ENCODE peak calls at places on chromosomes 12 and 14, in eight cellular contexts. One of them, this sample, is unnamed. For H3K36me3 and H3K4me1, the result is how much of the 10 kb centered on the place peaks cover.

GRCh38 chr14:73719791-73720190 is 5.6 kb upstream of the PNMA1 start:
- DNase-seq in fibroblast of lung: no peak
- DNase-seq in lower lobe of right lung: no peak
- DNase-seq in body of pancreas: no peak
- DNase-seq in OCI-LY7: no peak
- DNase-seq in stomach: no peak
- DNase-seq in astrocyte: no peak
- DNase-seq in sigmoid colon: no peak
- DNase-seq in this sample: no peak

GRCh38 chr14:105877645-105878044 is 351.3 kb downstream of the TMEM121 start:
- DNase-seq in stomach: peak
- DNase-seq in astrocyte: no peak
- DNase-seq in sigmoid colon: no peak
- DNase-seq in body of pancreas: no peak
- DNase-seq in fibroblast of lung: no peak
- DNase-seq in lower lobe of right lung: peak
- DNase-seq in OCI-LY7: no peak
- DNase-seq in this sample: no peak

GRCh38 chr12:90481748-90482147 is 473.2 kb downstream of the CCER1 start:
- DNase-seq in sigmoid colon: no peak
- DNase-seq in body of pancreas: no peak
- DNase-seq in astrocyte: no peak
- DNase-seq in OCI-LY7: no peak
- DNase-seq in lower lobe of right lung: no peak
- DNase-seq in fibroblast of lung: no peak
- DNase-seq in stomach: no peak
- DNase-seq in this sample: no peak

GRCh38 chr12:130288201-130288600 is 49.5 kb upstream of the PIWIL1 start:
- DNase-seq in fibroblast of lung: no peak
- DNase-seq in stomach: no peak
- DNase-seq in lower lobe of right lung: no peak
- DNase-seq in sigmoid colon: no peak
- DNase-seq in body of pancreas: no peak
- DNase-seq in OCI-LY7: no peak
- DNase-seq in astrocyte: no peak
- DNase-seq in this sample: no peak

GRCh38 chr12:27996761-27997160 is 24.2 kb upstream of the PTHLH start:
- DNase-seq in astrocyte: no peak
- DNase-seq in body of pancreas: no peak
- DNase-seq in OCI-LY7: no peak
- DNase-seq in fibroblast of lung: no peak
- DNase-seq in stomach: no peak
- DNase-seq in sigmoid colon: no peak
- DNase-seq in lower lobe of right lung: no peak
- DNase-seq in this sample: no peak

GRCh38 chr12:132596016-132596415 is 14.4 kb downstream of the LRCOL1 start:
- DNase-seq in astrocyte: peak
- DNase-seq in stomach: no peak
- DNase-seq in fibroblast of lung: peak
- DNase-seq in OCI-LY7: no peak
- DNase-seq in lower lobe of right lung: no peak
- DNase-seq in sigmoid colon: no peak
- DNase-seq in body of pancreas: no peak
- DNase-seq in this sample: no peak

GRCh38 chr14:91063119-91063518 is 2.7 kb upstream of the RPS6KA5 start:
- DNase-seq in lower lobe of right lung: no peak
- DNase-seq in astrocyte: no peak
- DNase-seq in stomach: no peak
- DNase-seq in fibroblast of lung: no peak
- DNase-seq in OCI-LY7: peak
- DNase-seq in body of pancreas: no peak
- DNase-seq in sigmoid colon: no peak
- DNase-seq in this sample: no peak

GRCh38 chr12:132438139-132438700 is 51.7 kb upstream of the FBRSL1 start:
- DNase-seq in lower lobe of right lung: no peak
- DNase-seq in fibroblast of lung: no peak
- DNase-seq in stomach: no peak
- DNase-seq in OCI-LY7: no peak
- DNase-seq in sigmoid colon: no peak
- DNase-seq in astrocyte: no peak
- DNase-seq in body of pancreas: no peak
- DNase-seq in this sample: no peak

GRCh38 chr12:13539051-13539450 is 342.5 kb downstream of the EMP1 start:
- DNase-seq in body of pancreas: no peak
- DNase-seq in lower lobe of right lung: no peak
- DNase-seq in stomach: no peak
- DNase-seq in sigmoid colon: no peak
- DNase-seq in OCI-LY7: no peak
- DNase-seq in fibroblast of lung: no peak
- DNase-seq in astrocyte: no peak
- DNase-seq in this sample: no peak

GRCh38 chr12:131736807-131737484 is 26.1 kb downstream of the SFSWAP start:
- DNase-seq in lower lobe of right lung: peak
- DNase-seq in OCI-LY7: no peak
- DNase-seq in sigmoid colon: no peak
- DNase-seq in body of pancreas: no peak
- DNase-seq in stomach: no peak
- DNase-seq in fibroblast of lung: peak
- DNase-seq in astrocyte: peak
- DNase-seq in this sample: no peak

GRCh38 chr12:10052111-10052913 is 21.8 kb downstream of the CLEC9A start:
- DNase-seq in lower lobe of right lung: no peak
- DNase-seq in fibroblast of lung: no peak
- DNase-seq in sigmoid colon: no peak
- DNase-seq in body of pancreas: no peak
- DNase-seq in OCI-LY7: no peak
- DNase-seq in astrocyte: no peak
- DNase-seq in stomach: no peak
- DNase-seq in this sample: no peak

GRCh38 chr12:92779902-92780301 is 77.1 kb downstream of the PLEKHG7 start:
- DNase-seq in sigmoid colon: no peak
- DNase-seq in astrocyte: no peak
- DNase-seq in body of pancreas: no peak
- DNase-seq in lower lobe of right lung: no peak
- DNase-seq in fibroblast of lung: no peak
- DNase-seq in stomach: no peak
- DNase-seq in OCI-LY7: no peak
- DNase-seq in this sample: no peak

GRCh38 chr12:77855548-77855947 is 24.9 kb downstream of the NAV3 start:
- DNase-seq in stomach: no peak
- DNase-seq in fibroblast of lung: peak
- DNase-seq in lower lobe of right lung: no peak
- DNase-seq in astrocyte: peak
- DNase-seq in sigmoid colon: no peak
- DNase-seq in OCI-LY7: no peak
- DNase-seq in body of pancreas: no peak
- DNase-seq in this sample: no peak

GRCh38 chr12:27260746-27261145 is 16.7 kb downstream of the STK38L start:
- DNase-seq in astrocyte: no peak
- DNase-seq in body of pancreas: no peak
- DNase-seq in OCI-LY7: no peak
- DNase-seq in fibroblast of lung: peak
- DNase-seq in stomach: no peak
- DNase-seq in lower lobe of right lung: no peak
- DNase-seq in sigmoid colon: no peak
- DNase-seq in this sample: no peak

GRCh38 chr12:47509398-47509851 is 196.4 kb downstream of the RPAP3 start:
- DNase-seq in stomach: no peak
- DNase-seq in OCI-LY7: no peak
- DNase-seq in body of pancreas: no peak
- DNase-seq in fibroblast of lung: peak
- DNase-seq in sigmoid colon: no peak
- DNase-seq in lower lobe of right lung: no peak
- DNase-seq in astrocyte: peak
- DNase-seq in this sample: no peak

GRCh38 chr12:81021834-81022233 is 56.0 kb upstream of the ACSS3 start:
- DNase-seq in OCI-LY7: no peak
- DNase-seq in fibroblast of lung: peak
- DNase-seq in body of pancreas: no peak
- DNase-seq in sigmoid colon: no peak
- DNase-seq in astrocyte: peak
- DNase-seq in stomach: no peak
- DNase-seq in lower lobe of right lung: no peak
- DNase-seq in this sample: no peak

GRCh38 chr12:12265571-12266388 is 1.1 kb downstream of the LRP6 start:
- DNase-seq in lower lobe of right lung: no peak
- DNase-seq in sigmoid colon: no peak
- DNase-seq in fibroblast of lung: peak
- DNase-seq in OCI-LY7: peak
- DNase-seq in body of pancreas: peak
- DNase-seq in astrocyte: peak
- DNase-seq in stomach: no peak
- DNase-seq in this sample: no peak

GRCh38 chr14:67517083-67517482 is 16.0 kb upstream of the PLEKHH1 start:
- DNase-seq in fibroblast of lung: peak
- DNase-seq in sigmoid colon: peak
- DNase-seq in stomach: peak
- DNase-seq in body of pancreas: peak
- DNase-seq in OCI-LY7: no peak
- DNase-seq in lower lobe of right lung: no peak
- DNase-seq in astrocyte: peak
- DNase-seq in this sample: no peak

GRCh38 chr14:106821119-106821518 is 1294.7 kb downstream of the TMEM121 start:
- DNase-seq in astrocyte: no peak
- DNase-seq in stomach: no peak
- DNase-seq in fibroblast of lung: no peak
- DNase-seq in body of pancreas: no peak
- DNase-seq in lower lobe of right lung: no peak
- DNase-seq in OCI-LY7: peak
- DNase-seq in sigmoid colon: no peak
- DNase-seq in this sample: no peak

GRCh38 chr12:105069936-105070702 is 14.1 kb downstream of the ALDH1L2 start:
- DNase-seq in body of pancreas: no peak
- DNase-seq in sigmoid colon: no peak
- DNase-seq in OCI-LY7: peak
- DNase-seq in stomach: no peak
- DNase-seq in fibroblast of lung: no peak
- DNase-seq in astrocyte: no peak
- DNase-seq in lower lobe of right lung: no peak
- DNase-seq in this sample: no peak

DNA sequence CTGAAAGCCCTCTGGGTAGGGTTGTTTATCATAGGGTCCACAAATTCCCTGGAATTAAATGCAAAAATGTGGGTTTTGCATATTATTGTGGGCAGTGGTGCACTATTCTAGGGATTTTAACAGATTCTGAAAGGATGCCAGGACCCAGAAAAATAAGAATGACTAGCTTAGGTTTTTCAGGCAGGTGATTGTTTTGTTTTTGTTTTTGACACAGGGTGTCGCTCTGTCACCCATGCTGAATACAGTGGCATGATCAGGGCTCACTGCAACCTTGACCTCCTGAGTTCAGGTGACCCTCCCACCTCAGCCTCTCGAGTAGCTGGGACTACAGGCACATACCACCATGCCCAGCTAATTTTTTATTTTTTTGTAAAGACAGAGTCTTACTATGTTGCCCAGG is 19.2 kb downstream of the GALNT6 start:
- DNase-seq in stomach: no peak
- DNase-seq in astrocyte: no peak
- DNase-seq in OCI-LY7: no peak
- DNase-seq in sigmoid colon: no peak
- DNase-seq in lower lobe of right lung: no peak
- DNase-seq in body of pancreas: no peak
- DNase-seq in fibroblast of lung: no peak
- DNase-seq in this sample: no peak
- TF ChIP-seq CTCF in stomach: no peak
- TF ChIP-seq CTCF in astrocyte: no peak
- TF ChIP-seq CTCF in OCI-LY7: peak
- TF ChIP-seq CTCF in sigmoid colon: no peak
- TF ChIP-seq CTCF in lower lobe of right lung: no peak
- TF ChIP-seq CTCF in body of pancreas: no peak
- TF ChIP-seq CTCF in fibroblast of lung: no peak
- TF ChIP-seq CTCF in this sample: no peak

GRCh38 chr14:24237463-24237955 is 4.8 kb downstream of the GMPR2 start:
- DNase-seq in OCI-LY7: no peak
- DNase-seq in stomach: no peak
- DNase-seq in body of pancreas: no peak
- DNase-seq in fibroblast of lung: no peak
- DNase-seq in sigmoid colon: no peak
- DNase-seq in astrocyte: no peak
- DNase-seq in lower lobe of right lung: no peak
- DNase-seq in this sample: no peak
- H3K36me3 ChIP-seq in OCI-LY7: half or more
- H3K36me3 ChIP-seq in stomach: half or more
- H3K36me3 ChIP-seq in body of pancreas: under half
- H3K36me3 ChIP-seq in fibroblast of lung: under half
- H3K36me3 ChIP-seq in sigmoid colon: under half
- H3K36me3 ChIP-seq in astrocyte: half or more
- H3K36me3 ChIP-seq in lower lobe of right lung: half or more
- H3K36me3 ChIP-seq in this sample: under half

GRCh38 chr14:34711808-34712712 is 2.3 kb downstream of the CFL2 start:
- DNase-seq in sigmoid colon: no peak
- DNase-seq in body of pancreas: no peak
- DNase-seq in fibroblast of lung: no peak
- DNase-seq in astrocyte: no peak
- DNase-seq in stomach: no peak
- DNase-seq in lower lobe of right lung: no peak
- DNase-seq in OCI-LY7: no peak
- DNase-seq in this sample: no peak
- H3K4me1 ChIP-seq in sigmoid colon: half or more
- H3K4me1 ChIP-seq in body of pancreas: under half
- H3K4me1 ChIP-seq in fibroblast of lung: under half
- H3K4me1 ChIP-seq in astrocyte: under half
- H3K4me1 ChIP-seq in stomach: half or more
- H3K4me1 ChIP-seq in lower lobe of right lung: under half
- H3K4me1 ChIP-seq in OCI-LY7: half or more
- H3K4me1 ChIP-seq in this sample: under half

DNA sequence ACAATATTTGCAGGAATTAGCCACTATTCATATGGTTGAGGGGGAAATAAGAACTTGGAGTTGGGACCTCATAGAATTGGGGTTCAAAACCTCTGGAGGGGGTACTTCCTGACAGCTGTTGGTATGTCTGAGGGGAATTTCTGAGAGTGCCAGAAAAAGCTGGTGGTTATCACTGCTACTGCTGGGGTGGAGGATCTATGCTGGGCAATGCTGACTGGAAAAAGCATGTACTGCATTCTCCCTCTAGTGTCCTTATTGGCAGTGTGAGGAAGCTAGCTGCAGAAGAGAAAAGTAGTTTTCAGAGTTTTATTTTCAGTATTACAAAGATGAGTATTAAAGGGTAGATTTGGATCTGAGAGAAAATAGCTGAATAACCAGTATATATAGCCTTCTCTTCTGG is 88.8 kb downstream of the FUT8 start:
- DNase-seq in stomach: no peak
- DNase-seq in lower lobe of right lung: no peak
- DNase-seq in astrocyte: no peak
- DNase-seq in body of pancreas: no peak
- DNase-seq in sigmoid colon: no peak
- DNase-seq in OCI-LY7: no peak
- DNase-seq in fibroblast of lung: no peak
- DNase-seq in this sample: no peak
- TF ChIP-seq CTCF in stomach: no peak
- TF ChIP-seq CTCF in lower lobe of right lung: no peak
- TF ChIP-seq CTCF in astrocyte: no peak
- TF ChIP-seq CTCF in body of pancreas: peak
- TF ChIP-seq CTCF in sigmoid colon: no peak
- TF ChIP-seq CTCF in OCI-LY7: peak
- TF ChIP-seq CTCF in fibroblast of lung: no peak
- TF ChIP-seq CTCF in this sample: no peak

This sample was measured in uterus.